ENCODE peak calls at places on chromosomes 12 and 14, in seven cellular contexts. One of them, this sample, is unnamed.

GRCh38 chr14:104145826-104146642 is 7.6 kb downstream of the KIF26A start:
- DNase-seq in prostate gland: no peak
- DNase-seq in esophagus squamous epithelium: no peak
- DNase-seq in right lobe of liver: peak
- DNase-seq in transverse colon: no peak
- DNase-seq in body of pancreas: peak
- DNase-seq in thyroid gland: peak
- DNase-seq in this sample: no peak

GRCh38 chr12:2697057-2697456 is 97.7 kb upstream of the FKBP4 start:
- DNase-seq in right lobe of liver: no peak
- DNase-seq in esophagus squamous epithelium: no peak
- DNase-seq in body of pancreas: no peak
- DNase-seq in prostate gland: no peak
- DNase-seq in transverse colon: no peak
- DNase-seq in thyroid gland: no peak
- DNase-seq in this sample: no peak

GRCh38 chr12:47337581-47337980 is 257.8 kb upstream of the AMIGO2 start:
- DNase-seq in thyroid gland: no peak
- DNase-seq in right lobe of liver: no peak
- DNase-seq in body of pancreas: no peak
- DNase-seq in esophagus squamous epithelium: no peak
- DNase-seq in transverse colon: no peak
- DNase-seq in prostate gland: no peak
- DNase-seq in this sample: no peak

GRCh38 chr14:39181026-39181692 is 6.1 kb downstream of the PNN start:
- DNase-seq in thyroid gland: no peak
- DNase-seq in transverse colon: no peak
- DNase-seq in esophagus squamous epithelium: no peak
- DNase-seq in body of pancreas: no peak
- DNase-seq in right lobe of liver: no peak
- DNase-seq in prostate gland: no peak
- DNase-seq in this sample: no peak

GRCh38 chr14:104476437-104476836 is 103.1 kb upstream of the C14orf180 start:
- DNase-seq in prostate gland: no peak
- DNase-seq in thyroid gland: no peak
- DNase-seq in body of pancreas: no peak
- DNase-seq in esophagus squamous epithelium: no peak
- DNase-seq in transverse colon: no peak
- DNase-seq in right lobe of liver: no peak
- DNase-seq in this sample: no peak

GRCh38 chr12:57225680-57226190 is 3.8 kb upstream of the SHMT2 start:
- DNase-seq in esophagus squamous epithelium: no peak
- DNase-seq in right lobe of liver: no peak
- DNase-seq in body of pancreas: no peak
- DNase-seq in thyroid gland: no peak
- DNase-seq in transverse colon: no peak
- DNase-seq in prostate gland: no peak
- DNase-seq in this sample: no peak

GRCh38 chr14:30069536-30069935 is 141.9 kb upstream of the PRKD1 start:
- DNase-seq in transverse colon: no peak
- DNase-seq in right lobe of liver: no peak
- DNase-seq in esophagus squamous epithelium: no peak
- DNase-seq in body of pancreas: no peak
- DNase-seq in prostate gland: no peak
- DNase-seq in thyroid gland: no peak
- DNase-seq in this sample: no peak

GRCh38 chr14:72610096-72610830 is 283.6 kb downstream of the DPF3 start:
- DNase-seq in prostate gland: no peak
- DNase-seq in body of pancreas: no peak
- DNase-seq in transverse colon: no peak
- DNase-seq in thyroid gland: no peak
- DNase-seq in right lobe of liver: no peak
- DNase-seq in esophagus squamous epithelium: no peak
- DNase-seq in this sample: no peak

GRCh38 chr14:101125719-101126375 is 222.3 kb upstream of the RTL1 start:
- DNase-seq in esophagus squamous epithelium: no peak
- DNase-seq in thyroid gland: no peak
- DNase-seq in right lobe of liver: no peak
- DNase-seq in transverse colon: no peak
- DNase-seq in body of pancreas: no peak
- DNase-seq in prostate gland: peak
- DNase-seq in this sample: no peak

GRCh38 chr12:122449317-122449716 is 26.8 kb upstream of the CLIP1 start:
- DNase-seq in esophagus squamous epithelium: no peak
- DNase-seq in right lobe of liver: no peak
- DNase-seq in body of pancreas: no peak
- DNase-seq in transverse colon: no peak
- DNase-seq in thyroid gland: no peak
- DNase-seq in prostate gland: no peak
- DNase-seq in this sample: no peak

GRCh38 chr14:23406244-23406643 is 1.8 kb downstream of the MYH6 start:
- DNase-seq in prostate gland: no peak
- DNase-seq in thyroid gland: no peak
- DNase-seq in body of pancreas: no peak
- DNase-seq in esophagus squamous epithelium: no peak
- DNase-seq in right lobe of liver: no peak
- DNase-seq in transverse colon: no peak
- DNase-seq in this sample: no peak

GRCh38 chr12:79891506-79892162 is 43.3 kb downstream of the PPP1R12A start:
- DNase-seq in transverse colon: no peak
- DNase-seq in body of pancreas: no peak
- DNase-seq in esophagus squamous epithelium: no peak
- DNase-seq in thyroid gland: no peak
- DNase-seq in right lobe of liver: no peak
- DNase-seq in prostate gland: no peak
- DNase-seq in this sample: no peak

GRCh38 chr14:86003998-86004397 is 474.1 kb downstream of the FLRT2 start:
- DNase-seq in transverse colon: no peak
- DNase-seq in thyroid gland: no peak
- DNase-seq in body of pancreas: no peak
- DNase-seq in right lobe of liver: no peak
- DNase-seq in esophagus squamous epithelium: no peak
- DNase-seq in prostate gland: no peak
- DNase-seq in this sample: no peak

GRCh38 chr12:50186667-50187066 is 19.5 kb upstream of the CERS5 start:
- DNase-seq in right lobe of liver: no peak
- DNase-seq in esophagus squamous epithelium: no peak
- DNase-seq in body of pancreas: no peak
- DNase-seq in transverse colon: no peak
- DNase-seq in thyroid gland: no peak
- DNase-seq in prostate gland: no peak
- DNase-seq in this sample: no peak

GRCh38 chr12:25694072-25694471 is 141.0 kb upstream of the LMNTD1 start:
- DNase-seq in transverse colon: no peak
- DNase-seq in thyroid gland: no peak
- DNase-seq in prostate gland: no peak
- DNase-seq in right lobe of liver: no peak
- DNase-seq in body of pancreas: no peak
- DNase-seq in esophagus squamous epithelium: no peak
- DNase-seq in this sample: peak

GRCh38 chr12:75990189-75990912 is 41.2 kb downstream of the PHLDA1 start:
- DNase-seq in right lobe of liver: no peak
- DNase-seq in body of pancreas: no peak
- DNase-seq in prostate gland: no peak
- DNase-seq in esophagus squamous epithelium: no peak
- DNase-seq in thyroid gland: no peak
- DNase-seq in transverse colon: no peak
- DNase-seq in this sample: no peak

GRCh38 chr14:76697246-76697645 is 64.0 kb upstream of the VASH1 start:
- DNase-seq in thyroid gland: no peak
- DNase-seq in prostate gland: no peak
- DNase-seq in esophagus squamous epithelium: no peak
- DNase-seq in right lobe of liver: no peak
- DNase-seq in transverse colon: no peak
- DNase-seq in body of pancreas: no peak
- DNase-seq in this sample: no peak

GRCh38 chr12:52254180-52254964 is 20.1 kb upstream of the KRT86 start:
- DNase-seq in thyroid gland: no peak
- DNase-seq in prostate gland: no peak
- DNase-seq in body of pancreas: peak
- DNase-seq in esophagus squamous epithelium: no peak
- DNase-seq in right lobe of liver: no peak
- DNase-seq in transverse colon: no peak
- DNase-seq in this sample: no peak

GRCh38 chr12:99153283-99153682 is 494.3 kb upstream of the GARIN6 start:
- DNase-seq in body of pancreas: no peak
- DNase-seq in prostate gland: no peak
- DNase-seq in right lobe of liver: no peak
- DNase-seq in esophagus squamous epithelium: no peak
- DNase-seq in thyroid gland: no peak
- DNase-seq in transverse colon: no peak
- DNase-seq in this sample: no peak

GRCh38 chr12:54439521-54440255 is 20.6 kb upstream of the ITGA5 start:
- DNase-seq in body of pancreas: no peak
- DNase-seq in thyroid gland: peak
- DNase-seq in prostate gland: no peak
- DNase-seq in transverse colon: no peak
- DNase-seq in right lobe of liver: no peak
- DNase-seq in esophagus squamous epithelium: no peak
- DNase-seq in this sample: no peak

GRCh38 chr14:65225299-65226159 is 123.2 kb upstream of the MAX start:
- DNase-seq in transverse colon: no peak
- DNase-seq in right lobe of liver: no peak
- DNase-seq in thyroid gland: no peak
- DNase-seq in prostate gland: peak
- DNase-seq in esophagus squamous epithelium: no peak
- DNase-seq in body of pancreas: peak
- DNase-seq in this sample: no peak

GRCh38 chr12:19282133-19282532 is 152.6 kb downstream of the PLEKHA5 start:
- DNase-seq in thyroid gland: no peak
- DNase-seq in esophagus squamous epithelium: no peak
- DNase-seq in right lobe of liver: no peak
- DNase-seq in prostate gland: no peak
- DNase-seq in transverse colon: no peak
- DNase-seq in body of pancreas: no peak
- DNase-seq in this sample: no peak

GRCh38 chr14:24418492-24418873 is 11.0 kb downstream of the CBLN3 start:
- DNase-seq in prostate gland: no peak
- DNase-seq in right lobe of liver: peak
- DNase-seq in transverse colon: peak
- DNase-seq in esophagus squamous epithelium: no peak
- DNase-seq in body of pancreas: peak
- DNase-seq in thyroid gland: peak
- DNase-seq in this sample: peak
- TF ChIP-seq POLR2A in prostate gland: no peak
- TF ChIP-seq POLR2A in right lobe of liver: no peak
- TF ChIP-seq POLR2A in transverse colon: peak
- TF ChIP-seq POLR2A in esophagus squamous epithelium: no peak
- TF ChIP-seq POLR2A in body of pancreas: peak
- TF ChIP-seq POLR2A in thyroid gland: no peak
- TF ChIP-seq POLR2A in this sample: peak

GRCh38 chr14:36429692-36430091 is 90.3 kb downstream of the NKX2-1 start:
- DNase-seq in thyroid gland: no peak
- DNase-seq in right lobe of liver: no peak
- DNase-seq in esophagus squamous epithelium: no peak
- DNase-seq in body of pancreas: no peak
- DNase-seq in transverse colon: no peak
- DNase-seq in prostate gland: no peak
- DNase-seq in this sample: no peak
- H3K27ac ChIP-seq in thyroid gland: no peak
- H3K27ac ChIP-seq in right lobe of liver: peak
- H3K27ac ChIP-seq in esophagus squamous epithelium: no peak
- H3K27ac ChIP-seq in body of pancreas: no peak
- H3K27ac ChIP-seq in transverse colon: no peak
- H3K27ac ChIP-seq in prostate gland: no peak
- H3K27ac ChIP-seq in this sample: no peak

GRCh38 chr14:68793734-68794129 is 865 bp upstream of the ZFP36L1 start:
- DNase-seq in thyroid gland: no peak
- DNase-seq in prostate gland: no peak
- DNase-seq in right lobe of liver: no peak
- DNase-seq in transverse colon: no peak
- DNase-seq in body of pancreas: no peak
- DNase-seq in esophagus squamous epithelium: no peak
- DNase-seq in this sample: no peak

GRCh38 chr14:68792830-68793733 is at the start of gene ZFP36L1:
- DNase-seq in body of pancreas: peak
- DNase-seq in esophagus squamous epithelium: peak
- DNase-seq in right lobe of liver: peak
- DNase-seq in transverse colon: peak
- DNase-seq in prostate gland: peak
- DNase-seq in thyroid gland: peak
- DNase-seq in this sample: peak

GRCh38 chr14:68795602-68796417 is 2.9 kb upstream of the ZFP36L1 start:
- DNase-seq in right lobe of liver: peak
- DNase-seq in esophagus squamous epithelium: no peak
- DNase-seq in thyroid gland: peak
- DNase-seq in prostate gland: peak
- DNase-seq in body of pancreas: peak
- DNase-seq in transverse colon: peak
- DNase-seq in this sample: peak

GRCh38 chr14:68794856-68795601 is 2.2 kb upstream of the ZFP36L1 start:
- DNase-seq in thyroid gland: peak
- DNase-seq in transverse colon: peak
- DNase-seq in right lobe of liver: no peak
- DNase-seq in body of pancreas: peak
- DNase-seq in esophagus squamous epithelium: no peak
- DNase-seq in prostate gland: peak
- DNase-seq in this sample: peak

DNA sequence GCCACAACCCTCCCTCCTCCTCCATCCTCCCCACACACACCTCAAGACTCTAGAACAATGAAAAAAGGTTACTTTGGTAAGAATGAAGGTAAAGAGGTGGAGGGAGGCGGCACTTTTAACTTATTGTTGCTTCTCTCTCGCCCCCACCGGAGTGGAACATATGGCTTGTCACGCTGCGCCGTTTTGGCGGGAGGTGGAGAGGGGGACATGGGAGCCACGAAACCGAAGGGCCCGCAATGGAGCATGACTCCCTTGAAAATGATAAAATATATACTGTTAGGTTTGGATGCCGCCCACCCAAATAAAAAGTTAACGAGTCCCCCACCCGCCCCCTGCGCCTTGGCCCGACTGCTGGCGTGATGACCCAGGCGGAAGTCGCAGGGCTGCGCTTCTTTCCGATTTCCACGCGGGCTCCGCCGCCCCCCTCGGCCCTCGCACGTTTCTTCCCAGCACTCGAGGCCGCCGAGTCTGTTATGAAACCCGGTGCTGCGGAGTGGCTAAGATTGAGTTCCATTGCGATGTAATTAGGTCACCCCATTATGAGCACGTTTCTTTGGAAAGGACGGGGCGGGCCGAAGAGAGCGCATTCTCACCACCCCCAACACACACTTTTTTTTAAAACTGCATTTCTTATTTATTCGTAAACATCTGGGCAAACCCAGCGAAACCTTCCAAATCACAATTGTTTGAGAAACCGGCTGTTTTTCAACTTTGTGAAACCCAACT is 1.4 kb upstream of the ZFP36L1 start:
- DNase-seq in prostate gland: peak
- DNase-seq in transverse colon: peak
- DNase-seq in body of pancreas: peak
- DNase-seq in esophagus squamous epithelium: peak
- DNase-seq in thyroid gland: peak
- DNase-seq in right lobe of liver: peak
- DNase-seq in this sample: peak
- TF ChIP-seq POLR2A in prostate gland: peak
- TF ChIP-seq POLR2A in transverse colon: peak
- TF ChIP-seq POLR2A in body of pancreas: peak
- TF ChIP-seq POLR2A in esophagus squamous epithelium: no peak
- TF ChIP-seq POLR2A in thyroid gland: peak
- TF ChIP-seq POLR2A in right lobe of liver: peak
- TF ChIP-seq POLR2A in this sample: peak

GRCh38 chr14:47857646-47858045 is 182.2 kb upstream of the MDGA2 start:
- DNase-seq in prostate gland: no peak
- DNase-seq in thyroid gland: no peak
- DNase-seq in esophagus squamous epithelium: no peak
- DNase-seq in right lobe of liver: no peak
- DNase-seq in transverse colon: no peak
- DNase-seq in body of pancreas: no peak
- DNase-seq in this sample: no peak

GRCh38 chr14:47852278-47852677 is 176.9 kb upstream of the MDGA2 start:
- DNase-seq in body of pancreas: no peak
- DNase-seq in prostate gland: no peak
- DNase-seq in transverse colon: no peak
- DNase-seq in thyroid gland: no peak
- DNase-seq in esophagus squamous epithelium: no peak
- DNase-seq in right lobe of liver: no peak
- DNase-seq in this sample: no peak
- H3K27ac ChIP-seq in body of pancreas: no peak
- H3K27ac ChIP-seq in prostate gland: no peak
- H3K27ac ChIP-seq in transverse colon: no peak
- H3K27ac ChIP-seq in thyroid gland: no peak
- H3K27ac ChIP-seq in esophagus squamous epithelium: no peak
- H3K27ac ChIP-seq in right lobe of liver: no peak
- H3K27ac ChIP-seq in this sample: no peak